ENCODE peak calls at places on chromosomes 6 and 20, in nine cellular contexts. One of them, this sample, is unnamed.

GRCh38 chr6:106381871-106382270 is 21.4 kb downstream of the CRYBG1 start:
- DNase-seq in heart right ventricle: no peak
- DNase-seq in pancreas: no peak
- DNase-seq in brain microvascular endothelial cell: no peak
- DNase-seq in astrocyte: no peak
- DNase-seq in heart left ventricle: no peak
- DNase-seq in breast epithelium: no peak
- DNase-seq in IMR-90: no peak
- DNase-seq in endodermal cell: no peak
- DNase-seq in this sample: no peak

GRCh38 chr6:143673638-143674037 is 4.1 kb upstream of the PHACTR2 start:
- DNase-seq in heart right ventricle: no peak
- DNase-seq in pancreas: no peak
- DNase-seq in brain microvascular endothelial cell: peak
- DNase-seq in astrocyte: peak
- DNase-seq in heart left ventricle: no peak
- DNase-seq in breast epithelium: no peak
- DNase-seq in IMR-90: peak
- DNase-seq in endodermal cell: peak
- DNase-seq in this sample: no peak

GRCh38 chr6:108123946-108124345 is 41.9 kb upstream of the NR2E1 start:
- DNase-seq in heart right ventricle: no peak
- DNase-seq in pancreas: no peak
- DNase-seq in brain microvascular endothelial cell: no peak
- DNase-seq in astrocyte: no peak
- DNase-seq in heart left ventricle: no peak
- DNase-seq in breast epithelium: no peak
- DNase-seq in IMR-90: no peak
- DNase-seq in endodermal cell: peak
- DNase-seq in this sample: no peak

GRCh38 chr6:38730136-38730862 is 15.2 kb downstream of the DNAH8 start:
- DNase-seq in heart right ventricle: no peak
- DNase-seq in pancreas: no peak
- DNase-seq in brain microvascular endothelial cell: no peak
- DNase-seq in astrocyte: no peak
- DNase-seq in heart left ventricle: no peak
- DNase-seq in breast epithelium: no peak
- DNase-seq in IMR-90: no peak
- DNase-seq in endodermal cell: no peak
- DNase-seq in this sample: no peak

GRCh38 chr6:167005350-167006159 is 6.4 kb downstream of the CEP43 start:
- DNase-seq in heart right ventricle: peak
- DNase-seq in pancreas: peak
- DNase-seq in brain microvascular endothelial cell: no peak
- DNase-seq in astrocyte: no peak
- DNase-seq in heart left ventricle: peak
- DNase-seq in breast epithelium: no peak
- DNase-seq in IMR-90: no peak
- DNase-seq in endodermal cell: no peak
- DNase-seq in this sample: no peak

GRCh38 chr6:167663784-167664432 is 162.8 kb upstream of the AFDN start:
- DNase-seq in heart right ventricle: no peak
- DNase-seq in pancreas: no peak
- DNase-seq in brain microvascular endothelial cell: no peak
- DNase-seq in astrocyte: no peak
- DNase-seq in heart left ventricle: no peak
- DNase-seq in breast epithelium: no peak
- DNase-seq in IMR-90: no peak
- DNase-seq in endodermal cell: no peak
- DNase-seq in this sample: no peak

GRCh38 chr6:30914854-30915590 is 984 bp downstream of the VARS2 start:
- DNase-seq in heart right ventricle: peak
- DNase-seq in pancreas: peak
- DNase-seq in brain microvascular endothelial cell: no peak
- DNase-seq in astrocyte: no peak
- DNase-seq in heart left ventricle: no peak
- DNase-seq in breast epithelium: no peak
- DNase-seq in IMR-90: no peak
- DNase-seq in endodermal cell: no peak
- DNase-seq in this sample: no peak

GRCh38 chr6:28587011-28587745 is 61.5 kb downstream of the GPX5 start:
- DNase-seq in heart right ventricle: peak
- DNase-seq in pancreas: peak
- DNase-seq in brain microvascular endothelial cell: peak
- DNase-seq in astrocyte: peak
- DNase-seq in heart left ventricle: peak
- DNase-seq in breast epithelium: peak
- DNase-seq in IMR-90: no peak
- DNase-seq in endodermal cell: peak
- DNase-seq in this sample: no peak

GRCh38 chr6:144334150-144334708 is 49.1 kb downstream of the UTRN start:
- DNase-seq in heart right ventricle: no peak
- DNase-seq in pancreas: no peak
- DNase-seq in brain microvascular endothelial cell: no peak
- DNase-seq in astrocyte: no peak
- DNase-seq in heart left ventricle: no peak
- DNase-seq in breast epithelium: no peak
- DNase-seq in IMR-90: no peak
- DNase-seq in endodermal cell: no peak
- DNase-seq in this sample: no peak

GRCh38 chr20:23393999-23394775 is 27.1 kb downstream of the NAPB start:
- DNase-seq in heart right ventricle: no peak
- DNase-seq in pancreas: no peak
- DNase-seq in brain microvascular endothelial cell: no peak
- DNase-seq in astrocyte: no peak
- DNase-seq in heart left ventricle: no peak
- DNase-seq in breast epithelium: peak
- DNase-seq in IMR-90: peak
- DNase-seq in endodermal cell: no peak
- DNase-seq in this sample: no peak

GRCh38 chr20:61809006-61809770 is 256.5 kb downstream of the TAF4 start:
- DNase-seq in heart right ventricle: no peak
- DNase-seq in pancreas: no peak
- DNase-seq in brain microvascular endothelial cell: no peak
- DNase-seq in astrocyte: no peak
- DNase-seq in heart left ventricle: no peak
- DNase-seq in breast epithelium: no peak
- DNase-seq in IMR-90: no peak
- DNase-seq in endodermal cell: no peak
- DNase-seq in this sample: no peak

GRCh38 chr6:112330071-112330876 is 16.9 kb upstream of the RFPL4B start:
- DNase-seq in heart right ventricle: no peak
- DNase-seq in pancreas: no peak
- DNase-seq in brain microvascular endothelial cell: no peak
- DNase-seq in astrocyte: peak
- DNase-seq in heart left ventricle: no peak
- DNase-seq in breast epithelium: no peak
- DNase-seq in IMR-90: peak
- DNase-seq in endodermal cell: no peak
- DNase-seq in this sample: no peak

GRCh38 chr6:162706236-162706635 is 21.3 kb downstream of the PRKN start:
- DNase-seq in heart right ventricle: peak
- DNase-seq in pancreas: peak
- DNase-seq in brain microvascular endothelial cell: no peak
- DNase-seq in astrocyte: no peak
- DNase-seq in heart left ventricle: peak
- DNase-seq in breast epithelium: peak
- DNase-seq in IMR-90: no peak
- DNase-seq in endodermal cell: no peak
- DNase-seq in this sample: peak

GRCh38 chr20:8744228-8744844 is 324.6 kb upstream of the PLCB4 start:
- DNase-seq in heart right ventricle: no peak
- DNase-seq in pancreas: no peak
- DNase-seq in brain microvascular endothelial cell: no peak
- DNase-seq in astrocyte: no peak
- DNase-seq in heart left ventricle: no peak
- DNase-seq in breast epithelium: no peak
- DNase-seq in IMR-90: peak
- DNase-seq in endodermal cell: no peak
- DNase-seq in this sample: no peak

GRCh38 chr6:36333889-36334288 is 2.8 kb downstream of the BNIP5 start:
- DNase-seq in heart right ventricle: no peak
- DNase-seq in pancreas: no peak
- DNase-seq in brain microvascular endothelial cell: no peak
- DNase-seq in astrocyte: no peak
- DNase-seq in heart left ventricle: no peak
- DNase-seq in breast epithelium: no peak
- DNase-seq in IMR-90: no peak
- DNase-seq in endodermal cell: peak
- DNase-seq in this sample: no peak

GRCh38 chr6:153032255-153032882 is 29.9 kb upstream of the MTRF1L start:
- DNase-seq in heart right ventricle: no peak
- DNase-seq in pancreas: no peak
- DNase-seq in brain microvascular endothelial cell: no peak
- DNase-seq in astrocyte: peak
- DNase-seq in heart left ventricle: no peak
- DNase-seq in breast epithelium: no peak
- DNase-seq in IMR-90: peak
- DNase-seq in endodermal cell: no peak
- DNase-seq in this sample: no peak

GRCh38 chr6:139514819-139515218 is 140.4 kb upstream of the CITED2 start:
- DNase-seq in heart right ventricle: no peak
- DNase-seq in pancreas: no peak
- DNase-seq in brain microvascular endothelial cell: no peak
- DNase-seq in astrocyte: no peak
- DNase-seq in heart left ventricle: no peak
- DNase-seq in breast epithelium: no peak
- DNase-seq in IMR-90: no peak
- DNase-seq in endodermal cell: no peak
- DNase-seq in this sample: no peak

GRCh38 chr6:46642928-46643751 is 9.5 kb downstream of the CYP39A1 start:
- DNase-seq in heart right ventricle: no peak
- DNase-seq in pancreas: no peak
- DNase-seq in brain microvascular endothelial cell: no peak
- DNase-seq in astrocyte: no peak
- DNase-seq in heart left ventricle: no peak
- DNase-seq in breast epithelium: no peak
- DNase-seq in IMR-90: no peak
- DNase-seq in endodermal cell: no peak
- DNase-seq in this sample: no peak

GRCh38 chr20:62356948-62357667 is 10.0 kb downstream of the LAMA5 start:
- DNase-seq in heart right ventricle: peak
- DNase-seq in pancreas: no peak
- DNase-seq in brain microvascular endothelial cell: peak
- DNase-seq in astrocyte: peak
- DNase-seq in heart left ventricle: peak
- DNase-seq in breast epithelium: no peak
- DNase-seq in IMR-90: peak
- DNase-seq in endodermal cell: peak
- DNase-seq in this sample: no peak

GRCh38 chr6:15842718-15843117 is 179.9 kb upstream of the DTNBP1 start:
- DNase-seq in heart right ventricle: no peak
- DNase-seq in pancreas: no peak
- DNase-seq in brain microvascular endothelial cell: no peak
- DNase-seq in astrocyte: no peak
- DNase-seq in heart left ventricle: no peak
- DNase-seq in breast epithelium: no peak
- DNase-seq in IMR-90: no peak
- DNase-seq in endodermal cell: no peak
- DNase-seq in this sample: no peak

GRCh38 chr6:14857501-14857900 is 388.4 kb upstream of the JARID2 start:
- DNase-seq in heart right ventricle: no peak
- DNase-seq in pancreas: no peak
- DNase-seq in brain microvascular endothelial cell: no peak
- DNase-seq in astrocyte: no peak
- DNase-seq in heart left ventricle: no peak
- DNase-seq in breast epithelium: no peak
- DNase-seq in IMR-90: no peak
- DNase-seq in endodermal cell: no peak
- DNase-seq in this sample: no peak

GRCh38 chr6:117605169-117605826 is 3.0 kb upstream of the GOPC start:
- DNase-seq in heart right ventricle: peak
- DNase-seq in pancreas: peak
- DNase-seq in brain microvascular endothelial cell: peak
- DNase-seq in astrocyte: peak
- DNase-seq in heart left ventricle: peak
- DNase-seq in breast epithelium: no peak
- DNase-seq in IMR-90: peak
- DNase-seq in endodermal cell: peak
- DNase-seq in this sample: no peak
- TF ChIP-seq CTCF in heart right ventricle: peak
- TF ChIP-seq CTCF in pancreas: peak
- TF ChIP-seq CTCF in brain microvascular endothelial cell: peak
- TF ChIP-seq CTCF in astrocyte: peak
- TF ChIP-seq CTCF in heart left ventricle: peak
- TF ChIP-seq CTCF in breast epithelium: peak
- TF ChIP-seq CTCF in IMR-90: peak
- TF ChIP-seq CTCF in endodermal cell: peak
- TF ChIP-seq CTCF in this sample: peak

DNA sequence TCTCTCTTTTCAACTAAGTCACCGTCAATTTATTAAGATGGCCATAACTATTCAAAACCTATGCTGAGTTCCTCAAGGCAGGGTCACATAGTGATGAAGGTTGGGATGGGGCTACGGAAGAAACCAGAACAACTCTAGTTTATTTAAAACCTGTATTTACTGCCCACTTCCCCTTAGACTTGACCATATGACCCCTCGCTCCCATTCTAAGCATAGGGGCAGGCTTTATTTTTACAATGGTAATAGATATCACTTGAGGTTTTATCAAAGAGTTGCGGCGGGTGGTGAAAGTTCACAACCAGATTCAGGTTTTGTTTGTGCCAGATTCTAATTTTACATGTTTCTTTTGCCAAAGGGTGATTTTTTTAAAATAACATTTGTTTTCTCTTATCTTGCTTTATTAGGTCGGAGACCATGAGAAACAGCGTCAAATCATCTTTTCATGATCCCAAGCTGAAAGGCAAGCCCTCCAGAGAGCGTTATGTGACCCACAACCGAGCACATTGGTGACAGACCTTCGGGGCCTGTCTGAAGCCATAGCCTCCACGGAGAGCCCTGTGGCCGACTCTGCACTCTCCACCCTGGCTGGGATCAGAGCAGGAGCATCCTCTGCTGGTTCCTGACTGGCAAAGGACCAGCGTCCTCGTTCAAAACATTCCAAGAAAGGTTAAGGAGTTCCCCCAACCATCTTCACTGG is 5.5 kb downstream of the EDN1 start:
- DNase-seq in heart right ventricle: no peak
- DNase-seq in pancreas: no peak
- DNase-seq in brain microvascular endothelial cell: no peak
- DNase-seq in astrocyte: no peak
- DNase-seq in heart left ventricle: no peak
- DNase-seq in breast epithelium: no peak
- DNase-seq in IMR-90: no peak
- DNase-seq in endodermal cell: peak
- DNase-seq in this sample: no peak
- H3K27ac ChIP-seq in heart right ventricle: no peak
- H3K27ac ChIP-seq in pancreas: no peak
- H3K27ac ChIP-seq in brain microvascular endothelial cell: peak
- H3K27ac ChIP-seq in astrocyte: peak
- H3K27ac ChIP-seq in heart left ventricle: no peak
- H3K27ac ChIP-seq in breast epithelium: peak
- H3K27ac ChIP-seq in IMR-90: peak
- H3K27ac ChIP-seq in endodermal cell: no peak
- H3K27ac ChIP-seq in this sample: no peak

GRCh38 chr6:53103993-53104675 is 38.9 kb downstream of the FBXO9 start:
- DNase-seq in heart right ventricle: no peak
- DNase-seq in pancreas: no peak
- DNase-seq in brain microvascular endothelial cell: no peak
- DNase-seq in astrocyte: no peak
- DNase-seq in heart left ventricle: no peak
- DNase-seq in breast epithelium: no peak
- DNase-seq in IMR-90: no peak
- DNase-seq in endodermal cell: peak
- DNase-seq in this sample: no peak
- TF ChIP-seq CTCF in heart right ventricle: no peak
- TF ChIP-seq CTCF in pancreas: no peak
- TF ChIP-seq CTCF in brain microvascular endothelial cell: no peak
- TF ChIP-seq CTCF in astrocyte: peak
- TF ChIP-seq CTCF in heart left ventricle: no peak
- TF ChIP-seq CTCF in breast epithelium: peak
- TF ChIP-seq CTCF in IMR-90: no peak
- TF ChIP-seq CTCF in endodermal cell: peak
- TF ChIP-seq CTCF in this sample: peak

GRCh38 chr6:89644864-89645263 is 6.3 kb upstream of the LYRM2 start:
- DNase-seq in heart right ventricle: no peak
- DNase-seq in pancreas: no peak
- DNase-seq in brain microvascular endothelial cell: no peak
- DNase-seq in astrocyte: no peak
- DNase-seq in heart left ventricle: no peak
- DNase-seq in breast epithelium: no peak
- DNase-seq in IMR-90: no peak
- DNase-seq in endodermal cell: no peak
- DNase-seq in this sample: no peak
- H3K27ac ChIP-seq in heart right ventricle: no peak
- H3K27ac ChIP-seq in pancreas: no peak
- H3K27ac ChIP-seq in brain microvascular endothelial cell: no peak
- H3K27ac ChIP-seq in astrocyte: no peak
- H3K27ac ChIP-seq in heart left ventricle: no peak
- H3K27ac ChIP-seq in breast epithelium: no peak
- H3K27ac ChIP-seq in IMR-90: no peak
- H3K27ac ChIP-seq in endodermal cell: no peak
- H3K27ac ChIP-seq in this sample: no peak